ENCODE peak calls at places on chromosomes 12 and 14, in nine cellular contexts. One of them, this sample, is unnamed.

GRCh38 chr14:70013269-70013873 is 134.2 kb downstream of the SMOC1 start:
- DNase-seq in Peyer's patch: no peak
- DNase-seq in transverse colon: peak
- DNase-seq in GM12892: peak
- DNase-seq in esophagus squamous epithelium: no peak
- DNase-seq in heart left ventricle: no peak
- DNase-seq in lower leg skin: no peak
- DNase-seq in H54: peak
- DNase-seq in testis: peak
- DNase-seq in this sample: no peak

GRCh38 chr14:24388474-24389179 is 10.2 kb upstream of the NYNRIN start:
- DNase-seq in Peyer's patch: no peak
- DNase-seq in transverse colon: no peak
- DNase-seq in GM12892: no peak
- DNase-seq in testis: no peak
- DNase-seq in H54: no peak
- DNase-seq in esophagus squamous epithelium: no peak
- DNase-seq in lower leg skin: no peak
- DNase-seq in heart left ventricle: no peak
- DNase-seq in this sample: no peak

GRCh38 chr12:62618948-62619347 is 152.3 kb downstream of the MON2 start:
- DNase-seq in esophagus squamous epithelium: no peak
- DNase-seq in GM12892: no peak
- DNase-seq in lower leg skin: no peak
- DNase-seq in testis: no peak
- DNase-seq in Peyer's patch: no peak
- DNase-seq in H54: no peak
- DNase-seq in heart left ventricle: no peak
- DNase-seq in transverse colon: no peak
- DNase-seq in this sample: no peak

GRCh38 chr12:12721251-12721689 is 4.1 kb downstream of the CDKN1B start:
- DNase-seq in transverse colon: peak
- DNase-seq in GM12892: no peak
- DNase-seq in lower leg skin: no peak
- DNase-seq in heart left ventricle: no peak
- DNase-seq in testis: no peak
- DNase-seq in Peyer's patch: no peak
- DNase-seq in esophagus squamous epithelium: no peak
- DNase-seq in H54: no peak
- DNase-seq in this sample: no peak

GRCh38 chr14:104676694-104677505 is 12.5 kb upstream of the INF2 start:
- DNase-seq in H54: no peak
- DNase-seq in esophagus squamous epithelium: no peak
- DNase-seq in transverse colon: peak
- DNase-seq in Peyer's patch: peak
- DNase-seq in GM12892: no peak
- DNase-seq in lower leg skin: no peak
- DNase-seq in heart left ventricle: peak
- DNase-seq in testis: peak
- DNase-seq in this sample: peak

GRCh38 chr14:90136904-90137303 is 75.1 kb downstream of the KCNK13 start:
- DNase-seq in transverse colon: no peak
- DNase-seq in Peyer's patch: no peak
- DNase-seq in GM12892: no peak
- DNase-seq in heart left ventricle: no peak
- DNase-seq in esophagus squamous epithelium: no peak
- DNase-seq in H54: no peak
- DNase-seq in lower leg skin: no peak
- DNase-seq in testis: no peak
- DNase-seq in this sample: no peak

GRCh38 chr14:60210703-60211102 is 38.3 kb upstream of the PPM1A start:
- DNase-seq in esophagus squamous epithelium: no peak
- DNase-seq in testis: no peak
- DNase-seq in transverse colon: no peak
- DNase-seq in heart left ventricle: no peak
- DNase-seq in lower leg skin: no peak
- DNase-seq in H54: no peak
- DNase-seq in Peyer's patch: no peak
- DNase-seq in GM12892: no peak
- DNase-seq in this sample: no peak

GRCh38 chr12:66405395-66405794 is 103.1 kb downstream of the HELB start:
- DNase-seq in GM12892: no peak
- DNase-seq in H54: no peak
- DNase-seq in lower leg skin: no peak
- DNase-seq in heart left ventricle: no peak
- DNase-seq in transverse colon: no peak
- DNase-seq in esophagus squamous epithelium: no peak
- DNase-seq in testis: no peak
- DNase-seq in Peyer's patch: no peak
- DNase-seq in this sample: no peak

GRCh38 chr12:93315385-93315906 is 62.3 kb upstream of the NUDT4 start:
- DNase-seq in H54: no peak
- DNase-seq in heart left ventricle: no peak
- DNase-seq in esophagus squamous epithelium: no peak
- DNase-seq in Peyer's patch: no peak
- DNase-seq in lower leg skin: no peak
- DNase-seq in GM12892: no peak
- DNase-seq in testis: no peak
- DNase-seq in transverse colon: no peak
- DNase-seq in this sample: no peak

GRCh38 chr14:95577067-95577800 is 42.4 kb downstream of the GLRX5 start:
- DNase-seq in H54: no peak
- DNase-seq in heart left ventricle: no peak
- DNase-seq in lower leg skin: no peak
- DNase-seq in Peyer's patch: peak
- DNase-seq in esophagus squamous epithelium: no peak
- DNase-seq in transverse colon: no peak
- DNase-seq in GM12892: no peak
- DNase-seq in testis: no peak
- DNase-seq in this sample: no peak

GRCh38 chr14:56005580-56006053 is 112.6 kb upstream of the PELI2 start:
- DNase-seq in H54: no peak
- DNase-seq in GM12892: no peak
- DNase-seq in heart left ventricle: no peak
- DNase-seq in esophagus squamous epithelium: no peak
- DNase-seq in testis: no peak
- DNase-seq in transverse colon: no peak
- DNase-seq in lower leg skin: no peak
- DNase-seq in Peyer's patch: no peak
- DNase-seq in this sample: no peak

GRCh38 chr12:2593045-2593444 is 201.7 kb upstream of the FKBP4 start:
- DNase-seq in lower leg skin: no peak
- DNase-seq in testis: no peak
- DNase-seq in transverse colon: no peak
- DNase-seq in esophagus squamous epithelium: no peak
- DNase-seq in heart left ventricle: no peak
- DNase-seq in Peyer's patch: no peak
- DNase-seq in GM12892: no peak
- DNase-seq in H54: no peak
- DNase-seq in this sample: no peak

GRCh38 chr12:2586159-2587035 is 208.4 kb upstream of the FKBP4 start:
- DNase-seq in Peyer's patch: no peak
- DNase-seq in GM12892: no peak
- DNase-seq in heart left ventricle: no peak
- DNase-seq in transverse colon: no peak
- DNase-seq in H54: peak
- DNase-seq in testis: no peak
- DNase-seq in lower leg skin: no peak
- DNase-seq in esophagus squamous epithelium: no peak
- DNase-seq in this sample: peak

GRCh38 chr12:2583642-2584041 is 211.1 kb upstream of the FKBP4 start:
- DNase-seq in GM12892: no peak
- DNase-seq in Peyer's patch: no peak
- DNase-seq in transverse colon: no peak
- DNase-seq in esophagus squamous epithelium: no peak
- DNase-seq in testis: no peak
- DNase-seq in lower leg skin: no peak
- DNase-seq in H54: no peak
- DNase-seq in heart left ventricle: no peak
- DNase-seq in this sample: no peak

GRCh38 chr12:2589381-2589780 is 205.4 kb upstream of the FKBP4 start:
- DNase-seq in esophagus squamous epithelium: no peak
- DNase-seq in H54: no peak
- DNase-seq in GM12892: no peak
- DNase-seq in testis: no peak
- DNase-seq in heart left ventricle: no peak
- DNase-seq in Peyer's patch: no peak
- DNase-seq in lower leg skin: no peak
- DNase-seq in transverse colon: no peak
- DNase-seq in this sample: no peak

GRCh38 chr12:2588345-2588744 is 206.4 kb upstream of the FKBP4 start:
- DNase-seq in esophagus squamous epithelium: no peak
- DNase-seq in H54: no peak
- DNase-seq in testis: no peak
- DNase-seq in heart left ventricle: no peak
- DNase-seq in lower leg skin: no peak
- DNase-seq in transverse colon: no peak
- DNase-seq in GM12892: no peak
- DNase-seq in Peyer's patch: no peak
- DNase-seq in this sample: no peak
- TF ChIP-seq POLR2A in esophagus squamous epithelium: no peak
- TF ChIP-seq POLR2A in H54: no peak
- TF ChIP-seq POLR2A in testis: no peak
- TF ChIP-seq POLR2A in heart left ventricle: no peak
- TF ChIP-seq POLR2A in lower leg skin: no peak
- TF ChIP-seq POLR2A in transverse colon: no peak
- TF ChIP-seq POLR2A in GM12892: no peak
- TF ChIP-seq POLR2A in Peyer's patch: no peak
- TF ChIP-seq POLR2A in this sample: no peak

DNA sequence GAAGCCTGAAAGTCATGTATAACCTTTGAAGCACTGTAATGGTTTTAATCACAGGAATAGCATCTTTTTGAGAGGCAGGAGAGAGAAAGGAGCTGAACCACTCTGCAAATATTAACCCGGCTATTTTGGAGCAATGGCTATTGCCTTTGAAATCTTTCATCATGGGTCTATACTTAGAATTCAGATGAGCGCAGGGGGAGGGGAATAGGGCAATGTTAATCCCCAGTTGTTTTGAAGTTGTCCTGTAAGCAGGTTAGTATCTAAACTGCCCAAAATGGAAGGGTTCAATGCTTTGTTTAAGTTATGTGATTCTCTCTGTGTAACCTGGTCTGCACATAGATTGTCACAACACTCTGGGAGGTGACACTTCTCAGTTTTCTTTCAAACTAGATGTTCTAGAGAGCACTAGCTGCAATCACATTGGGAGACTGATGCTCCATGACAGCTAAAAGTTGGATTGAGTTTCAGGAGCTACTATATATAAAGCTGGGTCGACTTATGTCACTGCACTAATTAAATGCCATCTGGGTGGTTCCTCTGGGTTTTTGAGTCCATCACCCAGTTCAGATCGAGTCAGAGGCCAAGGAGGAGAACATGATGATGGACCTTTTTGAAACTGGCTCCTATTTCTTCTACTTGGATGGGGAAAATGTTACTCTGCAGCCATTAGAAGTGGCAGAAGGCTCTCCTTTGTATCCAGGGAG is at the start of gene MYF6:
- DNase-seq in testis: no peak
- DNase-seq in Peyer's patch: no peak
- DNase-seq in GM12892: no peak
- DNase-seq in esophagus squamous epithelium: no peak
- DNase-seq in lower leg skin: no peak
- DNase-seq in transverse colon: no peak
- DNase-seq in H54: no peak
- DNase-seq in heart left ventricle: no peak
- DNase-seq in this sample: no peak
- TF ChIP-seq POLR2A in testis: no peak
- TF ChIP-seq POLR2A in Peyer's patch: no peak
- TF ChIP-seq POLR2A in GM12892: no peak
- TF ChIP-seq POLR2A in esophagus squamous epithelium: no peak
- TF ChIP-seq POLR2A in lower leg skin: no peak
- TF ChIP-seq POLR2A in transverse colon: no peak
- TF ChIP-seq POLR2A in H54: no peak
- TF ChIP-seq POLR2A in heart left ventricle: no peak
- TF ChIP-seq POLR2A in this sample: no peak

DNA sequence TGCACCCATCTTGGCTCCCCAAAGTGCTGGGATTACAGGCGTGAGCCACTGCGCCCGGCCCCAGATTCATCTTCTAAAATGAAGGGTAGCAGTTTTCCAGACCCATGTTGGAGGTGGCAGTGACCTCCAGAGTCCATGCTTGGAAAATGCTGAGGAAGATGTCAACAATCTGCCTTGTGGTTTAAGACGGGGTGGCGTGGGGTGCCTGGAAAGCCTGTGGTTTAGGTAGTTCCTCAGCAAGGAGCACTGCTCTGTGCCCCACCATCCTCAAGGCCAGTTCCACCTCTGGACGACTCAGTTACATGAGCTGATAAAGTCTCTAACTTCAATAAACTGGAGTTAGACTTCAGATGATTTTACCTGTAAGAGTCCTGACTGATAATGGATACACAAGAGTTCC is 48.6 kb downstream of the DRAM1 start:
- DNase-seq in lower leg skin: no peak
- DNase-seq in transverse colon: no peak
- DNase-seq in testis: no peak
- DNase-seq in heart left ventricle: no peak
- DNase-seq in esophagus squamous epithelium: no peak
- DNase-seq in Peyer's patch: no peak
- DNase-seq in GM12892: no peak
- DNase-seq in H54: no peak
- DNase-seq in this sample: no peak
- TF ChIP-seq POLR2A in lower leg skin: no peak
- TF ChIP-seq POLR2A in transverse colon: no peak
- TF ChIP-seq POLR2A in testis: no peak
- TF ChIP-seq POLR2A in heart left ventricle: no peak
- TF ChIP-seq POLR2A in esophagus squamous epithelium: no peak
- TF ChIP-seq POLR2A in Peyer's patch: no peak
- TF ChIP-seq POLR2A in GM12892: no peak
- TF ChIP-seq POLR2A in H54: no peak
- TF ChIP-seq POLR2A in this sample: no peak

GRCh38 chr12:124917841-124918621 is 3.6 kb upstream of the UBC start:
- DNase-seq in transverse colon: no peak
- DNase-seq in heart left ventricle: no peak
- DNase-seq in H54: no peak
- DNase-seq in esophagus squamous epithelium: no peak
- DNase-seq in Peyer's patch: no peak
- DNase-seq in testis: no peak
- DNase-seq in GM12892: no peak
- DNase-seq in lower leg skin: no peak
- DNase-seq in this sample: peak

GRCh38 chr12:124917135-124917840 is 2.8 kb upstream of the UBC start:
- DNase-seq in testis: peak
- DNase-seq in lower leg skin: peak
- DNase-seq in transverse colon: peak
- DNase-seq in GM12892: peak
- DNase-seq in H54: no peak
- DNase-seq in Peyer's patch: peak
- DNase-seq in esophagus squamous epithelium: no peak
- DNase-seq in heart left ventricle: peak
- DNase-seq in this sample: peak

GRCh38 chr12:124914392-124915248 is at the start of gene UBC:
- DNase-seq in transverse colon: peak
- DNase-seq in esophagus squamous epithelium: no peak
- DNase-seq in GM12892: peak
- DNase-seq in testis: peak
- DNase-seq in Peyer's patch: peak
- DNase-seq in lower leg skin: peak
- DNase-seq in H54: no peak
- DNase-seq in heart left ventricle: peak
- DNase-seq in this sample: peak

GRCh38 chr12:124915249-124916236 is 1.1 kb upstream of the UBC start:
- DNase-seq in esophagus squamous epithelium: no peak
- DNase-seq in H54: no peak
- DNase-seq in heart left ventricle: peak
- DNase-seq in transverse colon: peak
- DNase-seq in lower leg skin: peak
- DNase-seq in GM12892: no peak
- DNase-seq in testis: peak
- DNase-seq in Peyer's patch: peak
- DNase-seq in this sample: peak

GRCh38 chr12:124916370-124917134 is 2.1 kb upstream of the UBC start:
- DNase-seq in esophagus squamous epithelium: no peak
- DNase-seq in transverse colon: peak
- DNase-seq in lower leg skin: peak
- DNase-seq in heart left ventricle: peak
- DNase-seq in testis: peak
- DNase-seq in H54: no peak
- DNase-seq in Peyer's patch: no peak
- DNase-seq in GM12892: no peak
- DNase-seq in this sample: peak
- TF ChIP-seq POLR2A in esophagus squamous epithelium: no peak
- TF ChIP-seq POLR2A in transverse colon: peak
- TF ChIP-seq POLR2A in lower leg skin: no peak
- TF ChIP-seq POLR2A in heart left ventricle: peak
- TF ChIP-seq POLR2A in testis: no peak
- TF ChIP-seq POLR2A in H54: peak
- TF ChIP-seq POLR2A in Peyer's patch: peak
- TF ChIP-seq POLR2A in GM12892: no peak
- TF ChIP-seq POLR2A in this sample: no peak